ENCODE peak calls at places on chromosomes 7 and 10, in five cellular contexts. W, D, G, U and O are unnamed samples.
A peak's percentile ranks its signal among the peaks of the same experiment; 100 is the strongest.

GRCh38 chr7:154463794-154464193 is 411.6 kb downstream of the DPP6 start:
- DNase-seq in W (no peak), D (no peak), G (no peak), U (no peak), O (no peak)

GRCh38 chr10:90204956-90205695 is 503.7 kb downstream of the KIF20B start:
- DNase-seq in W (no peak), D (no peak), G (no peak), U (no peak), O (no peak)

GRCh38 chr10:103742779-103743178 is 112.6 kb downstream of the SH3PXD2A start:
- DNase-seq in W (no peak), D (no peak), G (no peak), U (no peak), O (no peak)

GRCh38 chr7:143395187-143396149 is 13.2 kb downstream of the EPHA1 start:
- DNase-seq in W (no peak), D (peak; percentile 85), G (no peak), U (peak; percentile 64), O (no peak)

GRCh38 chr10:132297521-132297920 is 10.2 kb downstream of the STK32C start:
- DNase-seq in W (no peak), D (no peak), G (no peak), U (no peak), O (no peak)

GRCh38 chr7:102389810-102390209 is 6.4 kb upstream of the PRKRIP1 start:
- DNase-seq in W (no peak), D (no peak), G (no peak), U (no peak), O (no peak)

GRCh38 chr10:12018438-12019342 is 23.9 kb downstream of the UPF2 start:
- DNase-seq in W (no peak), D (no peak), G (no peak), U (no peak), O (no peak)

GRCh38 chr7:103694304-103694703 is 248.3 kb upstream of the SLC26A5 start:
- DNase-seq in W (no peak), D (no peak), G (no peak), U (no peak), O (no peak)

GRCh38 chr10:128914681-128915080 is 552.4 kb upstream of the MGMT start:
- DNase-seq in W (no peak), D (no peak), G (no peak), U (no peak), O (no peak)
- TF ChIP-seq POLR2AphosphoS5 in W (no peak), D (no peak), G (no peak), U (no peak), O (no peak)

GRCh38 chr10:126041804-126042231 is 145.5 kb downstream of the FANK1 start:
- DNase-seq in W (peak; percentile 80), D (peak; percentile 37), G (peak; percentile 95), U (no peak), O (peak; percentile 70)
- TF ChIP-seq TAF1 in W (no peak), D (no peak), G (no peak), U (no peak), O (no peak)

DNA sequence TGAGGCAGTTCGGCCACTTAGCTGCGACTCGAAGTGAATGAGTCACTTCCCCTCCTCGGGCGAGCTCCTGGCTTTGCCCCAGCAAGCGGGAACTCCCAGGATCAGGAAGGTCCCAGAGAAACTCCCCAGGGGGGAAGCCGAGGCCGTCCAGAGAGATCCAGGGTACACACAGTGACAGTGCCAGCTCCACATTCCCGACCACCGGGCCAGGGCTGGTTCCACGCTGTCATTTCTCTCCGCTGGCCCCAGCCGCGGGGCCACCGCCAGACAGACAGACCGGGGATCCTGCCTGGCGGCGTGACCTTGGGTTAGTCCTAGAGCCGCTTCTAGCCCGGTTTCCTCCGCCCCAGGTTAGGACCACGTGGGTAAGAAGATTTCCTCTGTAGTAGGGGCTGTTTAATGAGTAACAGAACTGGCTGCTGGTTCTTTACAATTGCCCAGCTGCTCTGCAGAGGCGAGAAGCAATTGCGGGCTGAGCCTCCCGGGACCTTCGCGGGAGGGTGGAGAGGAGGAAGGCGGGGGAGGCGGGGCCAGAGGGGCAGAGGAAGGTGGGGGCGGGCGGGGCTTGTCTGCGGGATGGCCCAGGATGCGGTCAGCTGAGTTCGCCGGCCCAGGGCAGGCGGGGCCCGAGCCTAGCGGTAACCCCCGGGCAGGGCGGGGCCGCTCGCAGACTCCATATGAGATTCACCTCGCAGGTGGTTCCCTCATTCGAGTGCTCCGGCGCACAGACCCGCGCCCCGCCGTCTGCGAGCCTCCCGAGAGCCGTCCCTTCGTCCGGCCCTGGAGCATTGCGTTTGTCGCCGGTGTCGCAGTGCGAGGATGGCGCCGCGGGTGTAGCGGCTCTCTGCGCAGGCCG is at the start of gene UPP1:
- DNase-seq in W (peak; percentile 68), D (peak; percentile 97), G (peak; percentile 76), U (peak; percentile 90), O (peak; percentile 67)
- TF ChIP-seq POLR2A in W (no peak), D (peak; percentile 75), G (peak; percentile 84), U (peak; percentile 74), O (peak; percentile 69)

GRCh38 chr10:77537720-77538373 is 99.8 kb downstream of the KCNMA1 start:
- DNase-seq in W (no peak), D (no peak), G (no peak), U (no peak), O (no peak)
- TF ChIP-seq POLR2AphosphoS5 in W (no peak), D (no peak), G (no peak), U (no peak), O (no peak)

GRCh38 chr7:139427788-139428187 is 55.7 kb downstream of the KLRG2 start:
- DNase-seq in W (no peak), D (no peak), G (no peak), U (no peak), O (no peak)

GRCh38 chr7:139431010-139431409 is 52.5 kb downstream of the KLRG2 start:
- DNase-seq in W (no peak), D (no peak), G (no peak), U (no peak), O (no peak)

GRCh38 chr7:139430443-139430842 is 53.0 kb downstream of the KLRG2 start:
- DNase-seq in W (no peak), D (no peak), G (no peak), U (no peak), O (no peak)

GRCh38 chr7:139427029-139427420 is 56.4 kb downstream of the KLRG2 start:
- DNase-seq in W (no peak), D (no peak), G (no peak), U (no peak), O (no peak)

GRCh38 chr7:139431459-139431858 is 52.0 kb downstream of the KLRG2 start:
- DNase-seq in W (no peak), D (no peak), G (no peak), U (no peak), O (no peak)
- TF ChIP-seq TAF1 in W (no peak), D (no peak), G (no peak), U (no peak), O (no peak)

GRCh38 chr10:116630020-116630419 is 9.3 kb downstream of the PNLIPRP2 start:
- DNase-seq in W (no peak), D (no peak), G (no peak), U (no peak), O (no peak)

GRCh38 chr10:116629340-116629739 is 8.6 kb downstream of the PNLIPRP2 start:
- DNase-seq in W (no peak), D (no peak), G (no peak), U (no peak), O (no peak)

GRCh38 chr10:116634126-116634975 is 13.6 kb downstream of the PNLIPRP2 start:
- DNase-seq in W (no peak), D (no peak), G (no peak), U (no peak), O (no peak)

GRCh38 chr10:116632831-116633600 is 12.3 kb downstream of the PNLIPRP2 start:
- DNase-seq in W (no peak), D (no peak), G (no peak), U (no peak), O (no peak)

GRCh38 chr10:116631871-116632295 is 11.1 kb downstream of the PNLIPRP2 start:
- DNase-seq in W (no peak), D (no peak), G (no peak), U (no peak), O (no peak)
- TF ChIP-seq POLR2A in W (no peak), D (no peak), G (no peak), U (no peak), O (no peak)

GRCh38 chr10:125107972-125108580 is 52.3 kb downstream of the CTBP2 start:
- DNase-seq in W (no peak), D (no peak), G (no peak), U (no peak), O (no peak)

GRCh38 chr10:125106586-125106985 is 53.8 kb downstream of the CTBP2 start:
- DNase-seq in W (no peak), D (no peak), G (no peak), U (no peak), O (no peak)

GRCh38 chr10:125105155-125105554 is 55.2 kb downstream of the CTBP2 start:
- DNase-seq in W (no peak), D (no peak), G (no peak), U (no peak), O (no peak)

GRCh38 chr10:125105856-125106255 is 54.5 kb downstream of the CTBP2 start:
- DNase-seq in W (no peak), D (no peak), G (no peak), U (no peak), O (no peak)

GRCh38 chr10:125107166-125107949 is 53.0 kb downstream of the CTBP2 start:
- DNase-seq in W (no peak), D (no peak), G (no peak), U (no peak), O (no peak)
- TF ChIP-seq POLR2AphosphoS5 in W (no peak), D (no peak), G (no peak), U (no peak), O (no peak)

DNA sequence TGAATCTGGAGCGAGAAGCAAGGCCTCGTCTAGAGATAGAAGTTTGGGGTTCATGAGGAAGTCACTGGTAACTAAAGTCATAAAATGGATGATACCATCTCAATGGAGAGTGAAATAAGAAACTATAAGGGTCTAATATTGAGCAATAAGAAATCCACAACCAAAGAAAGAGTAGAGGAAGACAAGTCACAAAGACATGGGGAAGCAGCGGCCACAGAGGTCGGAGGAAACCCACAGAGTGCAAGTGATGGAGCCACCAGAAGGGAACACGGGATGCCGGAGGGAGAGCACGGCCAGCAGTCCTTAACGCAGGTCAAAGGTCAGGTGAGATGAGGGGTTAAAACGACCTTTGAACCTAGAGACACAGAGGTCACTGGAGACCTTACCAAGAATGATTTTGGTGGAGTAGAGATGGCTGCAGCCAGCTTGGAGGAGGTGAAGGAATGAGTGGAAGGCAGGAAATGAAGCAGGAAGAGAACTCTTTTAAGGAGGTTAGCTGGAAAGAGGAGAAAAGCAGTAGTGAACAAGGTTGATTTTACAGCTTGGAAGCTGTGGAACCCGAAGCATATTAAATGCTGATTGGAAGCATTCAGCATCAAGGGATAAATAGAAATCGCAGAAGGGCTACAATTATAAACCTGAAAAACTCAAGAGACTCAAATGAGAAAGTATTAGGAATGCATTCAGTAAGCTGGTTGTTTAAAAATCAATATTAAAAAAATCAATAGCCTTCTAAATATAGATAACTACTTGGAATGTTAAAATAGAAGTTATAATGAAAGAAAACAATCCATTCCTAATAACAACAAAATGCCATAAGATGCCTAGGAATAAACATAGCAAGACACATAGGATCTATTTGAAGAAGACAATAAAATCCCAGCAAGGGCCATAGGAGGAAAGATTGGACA is 93.7 kb downstream of the SVOPL start:
- DNase-seq in W (no peak), D (no peak), G (no peak), U (no peak), O (no peak)
- TF ChIP-seq TAF1 in W (no peak), D (no peak), G (no peak), U (no peak), O (no peak)